ENCODE peak calls at places on chromosomes 7 and 10, in five cellular contexts. One of them, this sample, is unnamed.

GRCh38 chr7:22123139-22123538 is 177.4 kb upstream of the CDCA7L start:
- DNase-seq in T-cell: no peak
- DNase-seq in NCI-H345: no peak
- DNase-seq in NCI-H510A treated with DMSO at 0.1 percent for 48 hours: no peak
- DNase-seq in kidney glomerular epithelial cell: no peak
- DNase-seq in this sample: no peak

GRCh38 chr10:58054881-58055280 is 212.8 kb downstream of the IPMK start:
- DNase-seq in NCI-H510A treated with DMSO at 0.1 percent for 48 hours: no peak
- DNase-seq in kidney glomerular epithelial cell: no peak
- DNase-seq in NCI-H345: no peak
- DNase-seq in T-cell: no peak
- DNase-seq in this sample: no peak

GRCh38 chr10:102627446-102628293 is 16.6 kb upstream of the TRIM8 start:
- DNase-seq in NCI-H345: no peak
- DNase-seq in NCI-H510A treated with DMSO at 0.1 percent for 48 hours: no peak
- DNase-seq in kidney glomerular epithelial cell: peak; percentile 77
- DNase-seq in T-cell: no peak
- DNase-seq in this sample: no peak

GRCh38 chr7:126185959-126186580 is 1066.7 kb downstream of the GRM8 start:
- DNase-seq in kidney glomerular epithelial cell: no peak
- DNase-seq in T-cell: no peak
- DNase-seq in NCI-H345: peak; percentile 82
- DNase-seq in NCI-H510A treated with DMSO at 0.1 percent for 48 hours: no peak
- DNase-seq in this sample: no peak

GRCh38 chr10:117924820-117925219 is 121.9 kb downstream of the RAB11FIP2 start:
- DNase-seq in NCI-H510A treated with DMSO at 0.1 percent for 48 hours: no peak
- DNase-seq in kidney glomerular epithelial cell: no peak
- DNase-seq in NCI-H345: no peak
- DNase-seq in T-cell: no peak
- DNase-seq in this sample: no peak

GRCh38 chr7:30510124-30511074 is 5.8 kb upstream of the GGCT start:
- DNase-seq in NCI-H510A treated with DMSO at 0.1 percent for 48 hours: peak; percentile 34
- DNase-seq in T-cell: no peak
- DNase-seq in NCI-H345: no peak
- DNase-seq in kidney glomerular epithelial cell: peak; percentile 24
- DNase-seq in this sample: no peak

GRCh38 chr7:149856-150636 is 42.3 kb upstream of the FAM20C start:
- DNase-seq in NCI-H345: no peak
- DNase-seq in NCI-H510A treated with DMSO at 0.1 percent for 48 hours: no peak
- DNase-seq in kidney glomerular epithelial cell: no peak
- DNase-seq in T-cell: peak; percentile 4
- DNase-seq in this sample: no peak

GRCh38 chr10:130044067-130045061 is 66.3 kb downstream of the C10orf143 start:
- DNase-seq in NCI-H510A treated with DMSO at 0.1 percent for 48 hours: no peak
- DNase-seq in NCI-H345: no peak
- DNase-seq in T-cell: no peak
- DNase-seq in kidney glomerular epithelial cell: no peak
- DNase-seq in this sample: no peak

GRCh38 chr7:131197920-131198610 is 129.6 kb upstream of the MKLN1 start:
- DNase-seq in kidney glomerular epithelial cell: no peak
- DNase-seq in T-cell: no peak
- DNase-seq in NCI-H510A treated with DMSO at 0.1 percent for 48 hours: no peak
- DNase-seq in NCI-H345: no peak
- DNase-seq in this sample: no peak

GRCh38 chr7:102872460-102872859 is 40.3 kb upstream of the LRRC17 start:
- DNase-seq in NCI-H510A treated with DMSO at 0.1 percent for 48 hours: no peak
- DNase-seq in kidney glomerular epithelial cell: peak; percentile 97
- DNase-seq in T-cell: no peak
- DNase-seq in NCI-H345: no peak
- DNase-seq in this sample: no peak

GRCh38 chr7:35011085-35011484 is 26.2 kb downstream of the DPY19L1 start:
- DNase-seq in T-cell: no peak
- DNase-seq in NCI-H510A treated with DMSO at 0.1 percent for 48 hours: no peak
- DNase-seq in kidney glomerular epithelial cell: no peak
- DNase-seq in NCI-H345: no peak
- DNase-seq in this sample: no peak

GRCh38 chr7:137772748-137773147 is 74.0 kb downstream of the DGKI start:
- DNase-seq in T-cell: no peak
- DNase-seq in NCI-H345: no peak
- DNase-seq in NCI-H510A treated with DMSO at 0.1 percent for 48 hours: no peak
- DNase-seq in kidney glomerular epithelial cell: peak; percentile 54
- DNase-seq in this sample: no peak

GRCh38 chr7:88927-89921 is 103.1 kb upstream of the FAM20C start:
- DNase-seq in kidney glomerular epithelial cell: peak; percentile 82
- DNase-seq in T-cell: no peak
- DNase-seq in NCI-H345: no peak
- DNase-seq in NCI-H510A treated with DMSO at 0.1 percent for 48 hours: no peak
- DNase-seq in this sample: no peak

GRCh38 chr7:51316262-51316665 is 345 bp downstream of the COBL start:
- DNase-seq in NCI-H510A treated with DMSO at 0.1 percent for 48 hours: peak; percentile 58
- DNase-seq in NCI-H345: peak; percentile 37
- DNase-seq in T-cell: no peak
- DNase-seq in kidney glomerular epithelial cell: peak; percentile 2
- DNase-seq in this sample: no peak

GRCh38 chr7:113561446-113561845 is 357.4 kb downstream of the PPP1R3A start:
- DNase-seq in T-cell: no peak
- DNase-seq in NCI-H510A treated with DMSO at 0.1 percent for 48 hours: no peak
- DNase-seq in NCI-H345: no peak
- DNase-seq in kidney glomerular epithelial cell: no peak
- DNase-seq in this sample: no peak

GRCh38 chr10:127715782-127716378 is 21.1 kb upstream of the FOXI2 start:
- DNase-seq in NCI-H510A treated with DMSO at 0.1 percent for 48 hours: no peak
- DNase-seq in NCI-H345: peak; percentile 32
- DNase-seq in kidney glomerular epithelial cell: no peak
- DNase-seq in T-cell: no peak
- DNase-seq in this sample: peak; percentile 39

GRCh38 chr10:47340613-47341170 is 7.5 kb upstream of the RBP3 start:
- DNase-seq in NCI-H345: peak; percentile 12
- DNase-seq in T-cell: peak; percentile 47
- DNase-seq in NCI-H510A treated with DMSO at 0.1 percent for 48 hours: peak; percentile 18
- DNase-seq in kidney glomerular epithelial cell: peak; percentile 14
- DNase-seq in this sample: peak; percentile 40

GRCh38 chr7:137998250-137998649 is 3.6 kb downstream of the CREB3L2 start:
- DNase-seq in T-cell: no peak
- DNase-seq in kidney glomerular epithelial cell: no peak
- DNase-seq in NCI-H510A treated with DMSO at 0.1 percent for 48 hours: no peak
- DNase-seq in NCI-H345: no peak
- DNase-seq in this sample: no peak

GRCh38 chr10:69176823-69177222 is 3.2 kb upstream of the SUPV3L1 start:
- DNase-seq in NCI-H345: no peak
- DNase-seq in T-cell: no peak
- DNase-seq in NCI-H510A treated with DMSO at 0.1 percent for 48 hours: no peak
- DNase-seq in kidney glomerular epithelial cell: no peak
- DNase-seq in this sample: no peak

GRCh38 chr7:152924826-152925411 is 165.4 kb downstream of the ACTR3B start:
- DNase-seq in NCI-H345: no peak
- DNase-seq in T-cell: no peak
- DNase-seq in NCI-H510A treated with DMSO at 0.1 percent for 48 hours: no peak
- DNase-seq in kidney glomerular epithelial cell: no peak
- DNase-seq in this sample: no peak

GRCh38 chr10:118792501-118792900 is 37.7 kb upstream of the CACUL1 start:
- DNase-seq in NCI-H345: no peak
- DNase-seq in T-cell: no peak
- DNase-seq in NCI-H510A treated with DMSO at 0.1 percent for 48 hours: no peak
- DNase-seq in kidney glomerular epithelial cell: no peak
- DNase-seq in this sample: no peak

GRCh38 chr7:16923019-16923418 is 41.2 kb upstream of the AGR3 start:
- DNase-seq in kidney glomerular epithelial cell: no peak
- DNase-seq in NCI-H510A treated with DMSO at 0.1 percent for 48 hours: no peak
- DNase-seq in T-cell: no peak
- DNase-seq in NCI-H345: no peak
- DNase-seq in this sample: no peak

GRCh38 chr10:3172081-3172445 is 519 bp downstream of the PITRM1 start:
- DNase-seq in NCI-H345: no peak
- DNase-seq in T-cell: no peak
- DNase-seq in NCI-H510A treated with DMSO at 0.1 percent for 48 hours: no peak
- DNase-seq in kidney glomerular epithelial cell: peak; percentile 66
- DNase-seq in this sample: peak; percentile 54

GRCh38 chr7:15607541-15608210 is 45.9 kb upstream of the AGMO start:
- DNase-seq in kidney glomerular epithelial cell: no peak
- DNase-seq in T-cell: no peak
- DNase-seq in NCI-H510A treated with DMSO at 0.1 percent for 48 hours: no peak
- DNase-seq in NCI-H345: no peak
- DNase-seq in this sample: no peak

GRCh38 chr10:116385994-116386809 is 41.4 kb upstream of the PNLIPRP3 start:
- DNase-seq in kidney glomerular epithelial cell: peak; percentile 39
- DNase-seq in NCI-H510A treated with DMSO at 0.1 percent for 48 hours: peak; percentile 57
- DNase-seq in NCI-H345: peak; percentile 29
- DNase-seq in T-cell: no peak
- DNase-seq in this sample: peak; percentile 28

GRCh38 chr7:101988513-101988912 is 171.1 kb downstream of the CUX1 start:
- DNase-seq in NCI-H510A treated with DMSO at 0.1 percent for 48 hours: no peak
- DNase-seq in NCI-H345: no peak
- DNase-seq in T-cell: no peak
- DNase-seq in kidney glomerular epithelial cell: no peak
- DNase-seq in this sample: no peak

GRCh38 chr7:768881-769504 is 41.9 kb upstream of the PRKAR1B start:
- DNase-seq in T-cell: no peak
- DNase-seq in NCI-H510A treated with DMSO at 0.1 percent for 48 hours: no peak
- DNase-seq in NCI-H345: no peak
- DNase-seq in kidney glomerular epithelial cell: no peak
- DNase-seq in this sample: no peak

GRCh38 chr7:134279336-134279735 is 37.4 kb downstream of the SLC35B4 start:
- DNase-seq in T-cell: no peak
- DNase-seq in NCI-H510A treated with DMSO at 0.1 percent for 48 hours: no peak
- DNase-seq in NCI-H345: no peak
- DNase-seq in kidney glomerular epithelial cell: no peak
- DNase-seq in this sample: no peak

GRCh38 chr7:17706734-17707133 is 233.6 kb downstream of the SNX13 start:
- DNase-seq in NCI-H510A treated with DMSO at 0.1 percent for 48 hours: peak; percentile 66
- DNase-seq in NCI-H345: peak; percentile 69
- DNase-seq in kidney glomerular epithelial cell: peak; percentile 69
- DNase-seq in T-cell: peak; percentile 5
- DNase-seq in this sample: peak; percentile 73

GRCh38 chr10:59434463-59435326 is 72.3 kb upstream of the FAM13C start:
- DNase-seq in NCI-H345: no peak
- DNase-seq in NCI-H510A treated with DMSO at 0.1 percent for 48 hours: no peak
- DNase-seq in kidney glomerular epithelial cell: peak; percentile 40
- DNase-seq in T-cell: no peak
- DNase-seq in this sample: no peak

GRCh38 chr10:8242295-8242872 is 187.9 kb downstream of the GATA3 start:
- DNase-seq in kidney glomerular epithelial cell: no peak
- DNase-seq in NCI-H510A treated with DMSO at 0.1 percent for 48 hours: no peak
- DNase-seq in T-cell: no peak
- DNase-seq in NCI-H345: no peak
- DNase-seq in this sample: no peak